ENCODE peak calls at places on chromosome 5, in eight cellular contexts. A is glutamatergic neuron, I is heart left ventricle, B is astrocyte, T is Peyer's patch, O is HFF-Myc, P is pancreas, W is PC-3. Z is an unnamed sample.

GRCh38 chr5:106331415-106331814 is 1339.3 kb downstream of the EFNA5 start:
- DNase-seq in P (no peak), I (no peak), W (no peak), B (peak), T (no peak), A (no peak), O (peak), Z (no peak)

GRCh38 chr5:101102506-101102905 is 199.4 kb upstream of the ST8SIA4 start:
- DNase-seq in P (no peak), B (no peak), T (no peak), O (no peak), A (no peak), I (no peak), W (peak), Z (no peak)

GRCh38 chr5:76785493-76785892 is 33.3 kb upstream of the F2RL1 start:
- DNase-seq in O (no peak), I (no peak), P (no peak), B (peak), A (no peak), T (peak), W (peak), Z (no peak)

GRCh38 chr5:67404261-67405100 is 207.9 kb upstream of the CD180 start:
- DNase-seq in B (peak), O (no peak), P (no peak), W (peak), A (no peak), T (no peak), I (no peak), Z (no peak)

GRCh38 chr5:82073179-82073578 is 101.4 kb downstream of the ATG10 start:
- DNase-seq in P (no peak), B (peak), O (peak), I (no peak), A (peak), W (no peak), T (no peak), Z (no peak)

GRCh38 chr5:33462456-33462855 is 21.7 kb downstream of the TARS1 start:
- DNase-seq in A (no peak), O (no peak), B (peak), T (no peak), W (no peak), I (no peak), P (no peak), Z (no peak)

GRCh38 chr5:88388476-88389170 is 120.0 kb upstream of the TMEM161B start:
- DNase-seq in P (no peak), I (no peak), B (no peak), T (no peak), O (no peak), A (peak), W (no peak), Z (peak)

GRCh38 chr5:13215806-13216205 is 728.7 kb downstream of the DNAH5 start:
- DNase-seq in I (no peak), T (no peak), A (no peak), W (no peak), P (no peak), B (no peak), O (no peak), Z (no peak)

GRCh38 chr5:83608122-83608521 is 112.5 kb downstream of the HAPLN1 start:
- DNase-seq in B (peak), W (peak), T (no peak), A (peak), I (no peak), P (no peak), O (peak), Z (peak)

GRCh38 chr5:154197801-154198461 is 7.4 kb downstream of the GALNT10 start:
- DNase-seq in O (no peak), A (no peak), P (no peak), I (no peak), B (peak), W (peak), T (peak), Z (no peak)

GRCh38 chr5:78893959-78894676 is 91.0 kb downstream of the ARSB start:
- DNase-seq in T (no peak), A (no peak), B (no peak), I (no peak), P (no peak), W (no peak), O (no peak), Z (no peak)

GRCh38 chr5:159189310-159189709 is 20.0 kb downstream of the RNF145 start:
- DNase-seq in O (no peak), B (peak), P (no peak), T (no peak), W (peak), I (no peak), A (no peak), Z (no peak)

GRCh38 chr5:95900383-95900958 is 61.2 kb downstream of the ELL2 start:
- DNase-seq in O (peak), B (peak), P (no peak), I (no peak), W (no peak), A (no peak), T (no peak), Z (no peak)

GRCh38 chr5:89844548-89844947 is 565.0 kb downstream of the CETN3 start:
- DNase-seq in O (no peak), B (no peak), I (no peak), P (no peak), T (no peak), W (no peak), A (no peak), Z (peak)

GRCh38 chr5:7261049-7261448 is 134.9 kb upstream of the ADCY2 start:
- DNase-seq in W (peak), B (peak), I (no peak), T (peak), O (peak), P (no peak), A (peak), Z (peak)

GRCh38 chr5:132024789-132025402 is 13.4 kb upstream of the ACSL6 start:
- DNase-seq in O (no peak), T (no peak), A (no peak), P (no peak), W (no peak), B (no peak), I (no peak), Z (peak)

GRCh38 chr5:139481580-139482049 is 943 bp downstream of the STING1 start:
- DNase-seq in O (no peak), B (no peak), T (no peak), I (no peak), W (no peak), A (no peak), P (no peak), Z (no peak)
- TF ChIP-seq CTCF in O (peak), B (no peak), T (no peak), I (peak), W (peak), A (no peak), P (no peak), Z (peak)

DNA sequence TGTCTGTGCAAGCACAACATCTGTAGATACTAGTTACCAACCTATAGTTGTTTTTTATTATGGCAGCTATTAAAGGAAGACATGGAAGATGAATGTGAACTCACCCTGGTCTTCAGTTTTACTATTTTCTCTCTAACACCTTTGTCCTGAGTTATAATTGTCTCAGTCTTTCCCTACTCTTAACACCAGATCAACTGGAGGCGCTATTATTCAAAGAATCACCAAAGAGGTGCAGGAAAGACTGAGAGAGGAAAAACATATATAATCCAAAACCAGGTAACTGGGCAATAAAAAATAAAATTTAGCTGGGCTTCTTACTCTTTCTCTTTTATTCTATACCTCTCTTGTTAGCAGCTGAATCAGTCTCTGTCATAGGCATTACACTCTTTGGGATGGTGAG is 134.2 kb upstream of the C6 start:
- DNase-seq in W (peak), P (no peak), A (no peak), T (no peak), I (no peak), B (no peak), O (no peak), Z (no peak)
- TF ChIP-seq CTCF in W (peak), P (no peak), A (no peak), T (no peak), I (no peak), B (no peak), O (no peak), Z (peak)

DNA sequence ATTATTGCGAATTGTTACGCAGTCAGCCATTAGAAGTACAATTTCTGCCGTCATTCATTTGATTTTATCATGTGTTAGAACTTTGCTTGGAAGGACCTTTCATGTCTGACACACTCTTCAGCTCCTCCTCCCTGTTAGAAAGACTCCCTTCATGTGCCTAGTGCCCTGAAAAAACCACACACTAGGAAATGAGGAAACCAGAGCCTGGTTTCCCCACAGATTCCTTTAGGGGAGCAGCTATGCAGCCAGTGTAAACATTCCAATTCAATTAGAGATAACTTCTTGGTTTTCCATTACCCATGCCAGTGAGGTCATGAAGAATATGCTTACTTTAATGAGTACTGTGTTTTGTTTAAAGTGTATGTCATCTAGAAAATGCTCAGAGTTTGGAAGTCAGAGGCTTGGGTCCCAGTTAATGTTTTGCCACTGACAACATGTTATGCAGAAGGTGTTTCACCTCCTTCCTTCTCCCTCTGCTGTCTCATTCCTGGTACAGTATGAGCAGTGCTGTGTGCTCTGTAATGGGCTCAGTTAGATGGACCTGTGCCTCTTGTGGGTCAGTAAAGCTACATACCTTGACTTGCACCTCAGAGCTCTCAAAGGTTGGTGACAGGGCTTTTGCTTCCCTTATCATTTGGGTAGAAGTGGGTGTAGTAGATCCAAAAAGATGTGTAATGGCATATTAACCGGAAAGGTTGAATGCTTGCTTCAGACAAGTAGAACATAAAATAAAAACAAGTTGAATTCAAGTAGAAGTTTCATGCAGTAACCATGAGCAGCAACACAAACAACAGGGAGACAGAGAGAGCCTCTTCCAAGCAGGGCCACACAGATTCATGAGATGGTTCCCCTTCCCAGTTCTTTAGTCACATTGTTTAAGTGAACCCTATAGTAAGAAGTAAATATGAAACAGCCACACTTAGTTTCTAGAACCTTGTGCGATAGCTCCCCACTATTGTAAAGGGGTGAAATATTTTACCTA is 52.6 kb upstream of the TNFAIP8 start:
- DNase-seq in P (no peak), O (peak), W (peak), T (no peak), A (no peak), B (peak), I (no peak), Z (no peak)
- TF ChIP-seq CTCF in P (no peak), O (no peak), W (no peak), T (no peak), A (no peak), B (peak), I (no peak), Z (no peak)

DNA sequence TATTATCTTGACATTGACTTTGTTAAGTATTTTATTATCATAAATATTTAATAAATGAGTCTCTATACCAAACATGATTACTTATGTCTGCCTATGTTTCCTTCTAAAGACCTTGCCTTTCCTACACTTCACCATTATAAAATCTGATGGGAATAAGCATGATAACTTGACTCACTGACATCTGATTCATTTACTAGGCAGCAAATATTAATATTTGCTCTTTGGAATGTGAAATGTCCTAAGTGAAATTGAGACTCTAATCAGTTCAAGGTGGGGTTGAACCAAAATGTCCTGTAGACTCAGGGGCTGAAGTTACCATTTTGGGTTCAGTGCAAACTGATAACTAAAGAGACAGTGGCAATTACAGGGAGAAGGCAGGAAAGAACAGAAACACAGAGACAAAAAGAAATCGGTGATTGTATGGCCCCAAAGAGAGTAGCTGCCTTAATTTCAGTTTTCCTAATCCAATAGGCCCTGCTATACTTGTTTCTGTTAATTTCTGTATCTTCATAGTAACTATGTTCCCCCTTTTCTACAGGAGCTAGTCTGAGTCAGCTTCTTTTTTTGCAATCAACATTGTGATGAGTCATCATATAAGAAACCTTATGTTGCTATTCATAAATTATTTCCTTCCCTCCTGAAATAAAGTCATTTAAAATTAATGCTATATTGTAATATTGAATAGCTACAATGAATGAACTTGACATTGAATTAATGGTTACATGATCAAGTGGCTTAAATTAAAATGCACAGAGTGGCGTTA is 296.8 kb downstream of the PDE4D start:
- DNase-seq in P (no peak), T (no peak), I (no peak), B (peak), A (no peak), O (no peak), W (peak), Z (no peak)
- TF ChIP-seq CTCF in P (no peak), T (no peak), I (no peak), B (no peak), A (no peak), O (no peak), W (no peak), Z (no peak)

GRCh38 chr5:149130121-149130931 is 11.0 kb upstream of the ABLIM3 start:
- DNase-seq in B (no peak), I (no peak), T (no peak), O (no peak), P (no peak), A (no peak), W (peak), Z (no peak)
- TF ChIP-seq CTCF in B (peak), I (peak), T (no peak), O (peak), P (no peak), A (no peak), W (peak), Z (peak)